ENCODE peak calls at places on chromosomes 5 and 9, in nine cellular contexts. O, D, K, W, S, X, P, E and J are unnamed samples.
A peak's percentile ranks its signal among the peaks of the same experiment; 100 is the strongest.

GRCh38 chr9:91844656-91845291 is 105.3 kb downstream of the ROR2 start:
- DNase-seq in O (no peak), D (no peak), K (no peak), W (no peak), S (no peak), X (no peak), P (no peak), E (no peak), J (no peak)

GRCh38 chr9:69036319-69036718 is 767 bp downstream of the FXN start:
- DNase-seq in O (peak; percentile 32), D (no peak), K (no peak), W (peak; percentile 18), S (peak; percentile 13), X (no peak), P (no peak), E (peak; percentile 38), J (peak; percentile 41)

GRCh38 chr5:115813719-115814118 is 2.7 kb downstream of the CDO1 start:
- DNase-seq in O (no peak), D (no peak), K (no peak), W (peak; percentile 2), S (no peak), X (peak; percentile 1), P (no peak), E (no peak), J (no peak)

GRCh38 chr5:22242532-22242931 is 610.6 kb downstream of the CDH12 start:
- DNase-seq in O (no peak), D (no peak), K (no peak), W (peak; percentile 63), S (no peak), X (no peak), P (no peak), E (peak; percentile 60), J (peak; percentile 26)

GRCh38 chr5:43947870-43948269 is 344.9 kb downstream of the NNT start:
- DNase-seq in O (no peak), D (no peak), K (no peak), W (no peak), S (no peak), X (no peak), P (no peak), E (no peak), J (peak; percentile 16)

GRCh38 chr5:52896524-52897237 is 92.5 kb upstream of the ITGA2 start:
- DNase-seq in O (no peak), D (no peak), K (no peak), W (no peak), S (no peak), X (peak; percentile 68), P (no peak), E (no peak), J (peak; percentile 19)

GRCh38 chr5:84411832-84412605 is 27.3 kb upstream of the EDIL3 start:
- DNase-seq in O (peak; percentile 97), D (no peak), K (no peak), W (no peak), S (peak; percentile 49), X (peak; percentile 28), P (peak; percentile 86), E (no peak), J (peak; percentile 3)

GRCh38 chr9:93813687-93814560 is 141.2 kb downstream of the BARX1 start:
- DNase-seq in O (no peak), D (no peak), K (no peak), W (peak; percentile 84), S (no peak), X (no peak), P (no peak), E (peak; percentile 36), J (no peak)

GRCh38 chr5:100852988-100853449 is 50.1 kb downstream of the ST8SIA4 start:
- DNase-seq in O (no peak), D (no peak), K (no peak), W (no peak), S (no peak), X (no peak), P (no peak), E (no peak), J (no peak)

GRCh38 chr9:108101410-108101809 is 611.8 kb upstream of the KLF4 start:
- DNase-seq in O (no peak), D (no peak), K (no peak), W (no peak), S (no peak), X (no peak), P (no peak), E (no peak), J (no peak)

GRCh38 chr5:54645888-54646284 is 128.3 kb downstream of the SNX18 start:
- DNase-seq in O (no peak), D (no peak), K (no peak), W (no peak), S (no peak), X (no peak), P (no peak), E (no peak), J (peak; percentile 5)

GRCh38 chr9:131441441-131441840 is 47.6 kb downstream of the PRRC2B start:
- DNase-seq in O (no peak), D (no peak), K (no peak), W (no peak), S (no peak), X (no peak), P (no peak), E (no peak), J (no peak)

GRCh38 chr5:6634788-6635430 is 1.7 kb downstream of the SRD5A1 start:
- DNase-seq in O (no peak), D (no peak), K (no peak), W (no peak), S (peak; percentile 45), X (no peak), P (no peak), E (no peak), J (peak; percentile 24)

GRCh38 chr5:133691448-133691847 is 79.1 kb upstream of the FSTL4 start:
- DNase-seq in O (no peak), D (no peak), K (no peak), W (no peak), S (no peak), X (peak; percentile 76), P (no peak), E (no peak), J (peak; percentile 8)

GRCh38 chr9:100756217-100756616 is 178.3 kb downstream of the CAVIN4 start:
- DNase-seq in O (no peak), D (no peak), K (no peak), W (no peak), S (no peak), X (no peak), P (no peak), E (no peak), J (peak; percentile 1)

GRCh38 chr9:132670359-132670815 is at the start of gene GTF3C4:
- DNase-seq in O (peak; percentile 75), D (peak; percentile 63), K (peak; percentile 46), W (peak; percentile 95), S (peak; percentile 12), X (peak; percentile 41), P (no peak), E (peak; percentile 89), J (peak; percentile 90)

GRCh38 chr5:431711-432050 is 11.3 kb upstream of the EXOC3 start:
- DNase-seq in O (no peak), D (no peak), K (no peak), W (no peak), S (no peak), X (no peak), P (no peak), E (no peak), J (no peak)

GRCh38 chr5:54133917-54134316 is 176.5 kb downstream of the ARL15 start:
- DNase-seq in O (no peak), D (no peak), K (no peak), W (no peak), S (no peak), X (no peak), P (no peak), E (no peak), J (no peak)

DNA sequence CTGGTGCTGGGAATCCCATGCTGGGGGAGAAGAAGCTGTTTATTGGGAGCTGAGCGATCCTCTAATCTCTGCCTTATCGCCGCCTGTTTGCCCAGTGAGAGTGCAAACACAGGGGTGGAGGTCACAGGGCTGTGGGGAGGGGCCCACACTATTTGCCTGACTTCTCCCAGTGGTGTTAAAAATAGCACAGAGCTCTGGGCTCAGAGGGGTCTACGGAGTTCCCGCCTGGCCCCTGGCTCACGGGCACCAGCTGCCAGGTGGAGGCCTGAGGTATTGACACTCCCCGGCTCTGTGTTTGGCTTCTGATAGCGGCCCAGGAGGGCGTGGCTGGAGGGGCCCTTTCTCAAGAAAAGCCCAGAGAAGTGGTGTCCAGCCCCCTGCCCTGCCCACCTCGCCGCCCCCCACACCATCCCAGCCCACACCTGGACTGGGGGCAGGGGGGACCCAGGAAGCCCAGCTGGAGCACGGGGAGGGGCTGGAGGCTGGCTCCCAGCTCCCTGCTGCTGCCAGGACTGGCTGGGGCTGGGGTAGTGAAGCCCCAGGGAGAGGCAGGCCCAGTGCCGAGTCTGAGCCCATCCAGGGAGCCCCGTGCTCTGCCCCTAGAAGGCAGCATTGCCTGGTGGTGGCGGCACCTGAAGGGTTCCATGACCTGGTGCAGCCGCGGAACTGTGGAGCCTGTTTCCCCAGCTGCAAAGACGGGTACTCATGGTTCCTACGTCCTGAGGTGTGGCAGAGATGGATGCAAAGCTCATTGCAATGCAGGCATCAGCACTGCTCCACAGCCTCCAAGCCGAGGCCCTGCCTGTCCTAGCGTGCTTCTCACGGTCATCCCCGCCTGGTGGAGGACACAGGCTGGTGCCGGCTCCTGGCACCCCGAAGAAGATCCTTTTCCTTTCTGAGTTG is 35.7 kb upstream of the EGFL7 start:
- DNase-seq in O (no peak), D (no peak), K (no peak), W (peak; percentile 54), S (no peak), X (no peak), P (no peak), E (no peak), J (peak; percentile 26)
- H4K20me1 ChIP-seq in O (no peaks in the 10 kb centered on the region), D (no peaks in the 10 kb centered on the region), K (no peaks in the 10 kb centered on the region), W (no peaks in the 10 kb centered on the region), S (peaks cover 9% of the 10 kb centered on the region), X (no peaks in the 10 kb centered on the region), P (no peaks in the 10 kb centered on the region), E (no peaks in the 10 kb centered on the region), J (no peaks in the 10 kb centered on the region)

GRCh38 chr9:133779516-133780403 is 41.6 kb upstream of the SARDH start:
- DNase-seq in O (no peak), D (no peak), K (no peak), W (no peak), S (no peak), X (no peak), P (no peak), E (no peak), J (no peak)
- H4K20me1 ChIP-seq in O (no peaks in the 10 kb centered on the region), D (no peaks in the 10 kb centered on the region), K (no peaks in the 10 kb centered on the region), W (peaks cover 7% of the 10 kb centered on the region), S (no peaks in the 10 kb centered on the region), X (no peaks in the 10 kb centered on the region), P (no peaks in the 10 kb centered on the region), E (no peaks in the 10 kb centered on the region), J (no peaks in the 10 kb centered on the region)

DNA sequence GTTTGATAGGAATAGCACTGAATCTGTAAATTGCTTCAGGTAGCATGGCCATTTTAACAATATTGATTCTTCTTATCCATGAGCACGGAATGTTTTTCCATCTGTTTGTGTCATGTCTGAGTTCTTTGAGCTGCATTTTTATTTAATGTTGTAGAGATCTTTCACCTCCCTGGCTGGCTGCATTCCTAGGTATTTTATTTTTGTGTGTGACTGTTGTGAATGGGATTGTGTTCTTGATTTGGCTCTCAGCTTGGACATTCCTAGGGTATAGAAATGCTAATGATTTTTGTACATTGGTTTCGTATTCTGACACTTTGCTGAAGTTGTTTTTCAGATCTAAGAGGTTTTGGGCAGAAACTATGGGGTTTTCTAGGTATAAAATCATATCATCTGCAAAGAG is 152.9 kb upstream of the CHD1 start:
- DNase-seq in O (no peak), D (no peak), K (no peak), W (no peak), S (no peak), X (no peak), P (no peak), E (no peak), J (no peak)
- H4K20me1 ChIP-seq in O (no peaks in the 10 kb centered on the region), D (no peaks in the 10 kb centered on the region), K (no peaks in the 10 kb centered on the region), W (no peaks in the 10 kb centered on the region), S (no peaks in the 10 kb centered on the region), X (no peaks in the 10 kb centered on the region), P (no peaks in the 10 kb centered on the region), E (no peaks in the 10 kb centered on the region), J (no peaks in the 10 kb centered on the region)

GRCh38 chr9:70409280-70409679 is 5.2 kb downstream of the KLF9 start:
- DNase-seq in O (no peak), D (no peak), K (no peak), W (no peak), S (no peak), X (no peak), P (no peak), E (no peak), J (no peak)
- H4K20me1 ChIP-seq in O (no peaks in the 10 kb centered on the region), D (no peaks in the 10 kb centered on the region), K (no peaks in the 10 kb centered on the region), W (peaks cover 4% of the 10 kb centered on the region), S (peaks cover 30% of the 10 kb centered on the region), X (no peaks in the 10 kb centered on the region), P (no peaks in the 10 kb centered on the region), E (no peaks in the 10 kb centered on the region), J (no peaks in the 10 kb centered on the region)